ENCODE peak calls at places on chromosomes 11 and 22, in ten cellular contexts. B is upper lobe of right lung, D is brain microvascular endothelial cell, P is colonic mucosa, F is cardiac fibroblast, I is astrocyte of the spinal cord, L is lower lobe of right lung, U is sigmoid colon, G is testis, R is heart right ventricle. H is an unnamed sample.
A peak's percentile ranks its signal among the peaks of the same experiment; 100 is the strongest.

GRCh38 chr11:47330002-47330911 is 22.2 kb downstream of the MYBPC3 start:
- DNase-seq in B (no peak), D (no peak), P (no peak), F (peak; percentile 22), I (peak; percentile 8), L (peak; percentile 40), U (no peak), G (no peak), R (peak; percentile 35), H (no peak)

GRCh38 chr22:22450343-22450839 is 58.2 kb downstream of the ZNF280B start:
- DNase-seq in B (no peak), D (no peak), P (peak; percentile 20), F (no peak), I (no peak), L (peak; percentile 53), U (peak; percentile 65), G (peak; percentile 34), R (no peak), H (peak; percentile 78)

GRCh38 chr11:94103476-94103875 is 25.2 kb upstream of the PANX1 start:
- DNase-seq in B (no peak), D (no peak), P (no peak), F (no peak), I (no peak), L (no peak), U (no peak), G (no peak), R (no peak), H (no peak)

GRCh38 chr11:11569936-11570491 is 51.8 kb downstream of the GALNT18 start:
- DNase-seq in B (peak; percentile 70), D (no peak), P (peak; percentile 45), F (peak; percentile 3), I (no peak), L (peak; percentile 62), U (peak; percentile 81), G (peak; percentile 75), R (peak; percentile 70), H (no peak)

GRCh38 chr11:94604496-94604895 is 37.3 kb downstream of the PIWIL4 start:
- DNase-seq in B (no peak), D (no peak), P (no peak), F (no peak), I (no peak), L (no peak), U (no peak), G (no peak), R (no peak), H (no peak)

GRCh38 chr11:86151188-86152005 is 82.5 kb upstream of the PICALM start:
- DNase-seq in B (no peak), D (no peak), P (no peak), F (peak; percentile 56), I (peak; percentile 75), L (no peak), U (peak; percentile 79), G (peak; percentile 40), R (peak; percentile 47), H (no peak)

GRCh38 chr11:89608234-89608966 is 101.7 kb upstream of the TRIM77 start:
- DNase-seq in B (no peak), D (no peak), P (no peak), F (no peak), I (no peak), L (no peak), U (no peak), G (no peak), R (no peak), H (no peak)

GRCh38 chr22:26367402-26368245 is 61.4 kb upstream of the ASPHD2 start:
- DNase-seq in B (no peak), D (peak; percentile 32), P (peak; percentile 22), F (peak; percentile 63), I (peak; percentile 38), L (no peak), U (no peak), G (peak; percentile 67), R (no peak), H (peak; percentile 62)

GRCh38 chr11:117520201-117520600 is 192.5 kb downstream of the CEP164 start:
- DNase-seq in B (no peak), D (peak; percentile 16), P (no peak), F (no peak), I (no peak), L (no peak), U (no peak), G (peak; percentile 35), R (no peak), H (no peak)

GRCh38 chr22:40920526-40920925 is 30.7 kb upstream of the RBX1 start:
- DNase-seq in B (no peak), D (no peak), P (no peak), F (no peak), I (no peak), L (no peak), U (no peak), G (no peak), R (no peak), H (no peak)

GRCh38 chr22:29782061-29782845 is 15.1 kb downstream of the UQCR10 start:
- DNase-seq in B (peak; percentile 66), D (no peak), P (peak; percentile 65), F (peak; percentile 43), I (no peak), L (peak; percentile 54), U (no peak), G (peak; percentile 45), R (peak; percentile 64), H (no peak)

GRCh38 chr11:32487270-32487669 is 51.9 kb upstream of the WT1 start:
- DNase-seq in B (no peak), D (no peak), P (no peak), F (peak; percentile 11), I (no peak), L (no peak), U (no peak), G (peak; percentile 20), R (no peak), H (no peak)

GRCh38 chr11:32494629-32495028 is 59.3 kb upstream of the WT1 start:
- DNase-seq in B (no peak), D (no peak), P (no peak), F (no peak), I (no peak), L (no peak), U (no peak), G (no peak), R (no peak), H (no peak)

GRCh38 chr11:32485733-32486132 is 50.4 kb upstream of the WT1 start:
- DNase-seq in B (no peak), D (no peak), P (no peak), F (no peak), I (no peak), L (no peak), U (no peak), G (no peak), R (no peak), H (no peak)

DNA sequence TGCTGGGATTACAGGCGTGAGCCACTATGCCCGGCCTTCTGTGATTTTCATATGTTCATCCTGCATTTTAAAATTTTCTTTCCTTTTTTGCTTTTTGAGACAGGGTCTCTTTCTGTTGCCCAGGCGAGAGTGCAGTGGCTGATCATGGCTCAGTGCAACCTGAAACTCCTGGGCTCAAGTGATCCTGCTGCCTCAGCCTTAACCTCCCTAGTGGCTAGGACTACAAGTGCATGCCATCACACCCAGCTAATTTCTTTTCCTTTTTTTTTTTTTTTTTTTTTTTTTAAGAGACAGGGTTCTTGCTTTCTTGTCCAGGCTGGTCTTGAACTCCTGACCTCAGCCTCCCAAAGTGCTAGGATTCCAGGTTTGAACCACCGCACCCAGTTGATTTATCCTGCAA is 54.1 kb upstream of the WT1 start:
- DNase-seq in B (no peak), D (no peak), P (no peak), F (no peak), I (no peak), L (no peak), U (no peak), G (no peak), R (no peak), H (no peak)
- TF ChIP-seq CTCF in B (no peak), D (no peak), P (no peak), F (peak; percentile 14), I (no peak), L (no peak), U (no peak), G (no peak), R (no peak), H (no peak)

GRCh38 chr11:123231777-123232176 is 36.7 kb upstream of the CLMP start:
- DNase-seq in B (no peak), D (no peak), P (no peak), F (no peak), I (no peak), L (no peak), U (no peak), G (no peak), R (no peak), H (no peak)

GRCh38 chr11:123235117-123235686 is 40.2 kb upstream of the CLMP start:
- DNase-seq in B (no peak), D (no peak), P (peak; percentile 45), F (peak; percentile 61), I (no peak), L (peak; percentile 55), U (peak; percentile 86), G (peak; percentile 61), R (peak; percentile 53), H (no peak)

GRCh38 chr11:123231263-123231662 is 36.2 kb upstream of the CLMP start:
- DNase-seq in B (no peak), D (peak; percentile 18), P (no peak), F (peak; percentile 60), I (no peak), L (no peak), U (no peak), G (no peak), R (no peak), H (no peak)

GRCh38 chr11:123233978-123234340 is 38.9 kb upstream of the CLMP start:
- DNase-seq in B (no peak), D (no peak), P (no peak), F (no peak), I (no peak), L (no peak), U (no peak), G (no peak), R (no peak), H (no peak)

GRCh38 chr11:123233280-123233977 is 38.4 kb upstream of the CLMP start:
- DNase-seq in B (no peak), D (no peak), P (no peak), F (no peak), I (no peak), L (no peak), U (no peak), G (no peak), R (no peak), H (peak; percentile 54)
- TF ChIP-seq CTCF in B (no peak), D (no peak), P (no peak), F (no peak), I (no peak), L (no peak), U (no peak), G (no peak), R (no peak), H (no peak)

GRCh38 chr11:121067912-121068652 is 33.0 kb upstream of the TECTA start:
- DNase-seq in B (no peak), D (no peak), P (no peak), F (no peak), I (no peak), L (no peak), U (no peak), G (no peak), R (no peak), H (peak; percentile 8)
- TF ChIP-seq CTCF in B (no peak), D (no peak), P (no peak), F (no peak), I (no peak), L (no peak), U (no peak), G (no peak), R (no peak), H (no peak)

GRCh38 chr11:108734956-108735559 is 70.2 kb downstream of the DDX10 start:
- DNase-seq in B (no peak), D (peak; percentile 28), P (no peak), F (peak; percentile 41), I (peak; percentile 14), L (no peak), U (no peak), G (no peak), R (no peak), H (no peak)
- TF ChIP-seq CTCF in B (peak; percentile 57), D (peak; percentile 59), P (peak; percentile 51), F (peak; percentile 47), I (peak; percentile 43), L (peak; percentile 50), U (no peak), G (no peak), R (peak; percentile 41), H (peak; percentile 55)

H was measured in GM10248.